ENCODE peak calls at places on chromosomes 3 and 15, in seven cellular contexts. U is sigmoid colon, A is HL-60, Q is pancreas, E is upper lobe of right lung, J is uterus, G is transverse colon. I is an unnamed sample. For H3K27me3, the result is how much of the 10 kb centered on the place peaks cover.

GRCh38 chr3:8576436-8576835 is 68.2 kb downstream of the SSUH2 start:
- DNase-seq in U (no peak), A (no peak), Q (no peak), E (no peak), J (no peak), G (no peak), I (no peak)

GRCh38 chr3:17954801-17955200 is 212.4 kb upstream of the TBC1D5 start:
- DNase-seq in U (no peak), A (no peak), Q (no peak), E (no peak), J (no peak), G (no peak), I (no peak)

GRCh38 chr3:88991496-88991895 is 115.9 kb upstream of the EPHA3 start:
- DNase-seq in U (no peak), A (no peak), Q (no peak), E (no peak), J (no peak), G (no peak), I (no peak)

GRCh38 chr3:157081681-157082210 is 78.2 kb downstream of the CCNL1 start:
- DNase-seq in U (peak), A (peak), Q (peak), E (peak), J (peak), G (peak), I (peak)

GRCh38 chr3:49346797-49347251 is 7.0 kb upstream of the USP4 start:
- DNase-seq in U (no peak), A (no peak), Q (no peak), E (no peak), J (no peak), G (no peak), I (no peak)

GRCh38 chr3:53151870-53152269 is 9.1 kb upstream of the PRKCD start:
- DNase-seq in U (no peak), A (no peak), Q (no peak), E (no peak), J (no peak), G (no peak), I (no peak)

GRCh38 chr3:43696881-43697280 is 6.1 kb downstream of the ABHD5 start:
- DNase-seq in U (no peak), A (no peak), Q (no peak), E (no peak), J (no peak), G (no peak), I (no peak)

GRCh38 chr3:23495507-23495906 is 292.4 kb downstream of the UBE2E2 start:
- DNase-seq in U (no peak), A (no peak), Q (no peak), E (no peak), J (no peak), G (no peak), I (no peak)

GRCh38 chr3:79378064-79378463 is 389.7 kb downstream of the ROBO1 start:
- DNase-seq in U (no peak), A (no peak), Q (no peak), E (no peak), J (no peak), G (no peak), I (no peak)

GRCh38 chr3:193883551-193883950 is 252.4 kb upstream of the HES1 start:
- DNase-seq in U (no peak), A (no peak), Q (no peak), E (no peak), J (no peak), G (no peak), I (no peak)

GRCh38 chr3:127781411-127782001 is 40.8 kb downstream of the MGLL start:
- DNase-seq in U (no peak), A (no peak), Q (no peak), E (no peak), J (no peak), G (no peak), I (peak)

GRCh38 chr15:90989040-90989768 is 5.1 kb downstream of the PRC1 start:
- DNase-seq in U (no peak), A (no peak), Q (no peak), E (no peak), J (no peak), G (no peak), I (no peak)

GRCh38 chr3:167361356-167361755 is 18.7 kb downstream of the ZBBX start:
- DNase-seq in U (no peak), A (no peak), Q (no peak), E (no peak), J (no peak), G (no peak), I (no peak)

GRCh38 chr15:62534996-62535395 is 369.9 kb upstream of the C2CD4B start:
- DNase-seq in U (no peak), A (no peak), Q (no peak), E (no peak), J (no peak), G (no peak), I (no peak)

GRCh38 chr3:17322106-17322793 is 420.2 kb downstream of the TBC1D5 start:
- DNase-seq in U (no peak), A (no peak), Q (no peak), E (no peak), J (no peak), G (no peak), I (no peak)

GRCh38 chr3:65146149-65146548 is 458.3 kb upstream of the ADAMTS9 start:
- DNase-seq in U (no peak), A (no peak), Q (peak), E (no peak), J (no peak), G (no peak), I (no peak)

GRCh38 chr15:99105516-99106341 is 849 bp downstream of the SYNM start:
- DNase-seq in U (peak), A (peak), Q (peak), E (no peak), J (peak), G (peak), I (no peak)

GRCh38 chr15:89591834-89592233 is 16.6 kb downstream of the TICRR start:
- DNase-seq in U (no peak), A (no peak), Q (no peak), E (no peak), J (no peak), G (no peak), I (no peak)

GRCh38 chr3:122969585-122970453 is 57.7 kb downstream of the SEMA5B start:
- DNase-seq in U (no peak), A (no peak), Q (no peak), E (no peak), J (no peak), G (no peak), I (no peak)

GRCh38 chr15:70892912-70893560 is 410 bp downstream of the LRRC49 start:
- DNase-seq in U (no peak), A (no peak), Q (no peak), E (no peak), J (peak), G (peak), I (peak)

GRCh38 chr3:181302960-181303359 is 313.4 kb upstream of the DNAJC19 start:
- DNase-seq in U (no peak), A (no peak), Q (no peak), E (no peak), J (no peak), G (no peak), I (no peak)

GRCh38 chr3:122944671-122945151 is 82.9 kb downstream of the SEMA5B start:
- DNase-seq in U (no peak), A (no peak), Q (no peak), E (no peak), J (no peak), G (no peak), I (no peak)

GRCh38 chr15:46815765-46816164 is 901.5 kb upstream of the SEMA6D start:
- DNase-seq in U (no peak), A (no peak), Q (peak), E (no peak), J (no peak), G (peak), I (no peak)

GRCh38 chr3:66553714-66554113 is 52.9 kb upstream of the LRIG1 start:
- DNase-seq in U (no peak), A (no peak), Q (no peak), E (no peak), J (no peak), G (no peak), I (no peak)

GRCh38 chr15:77481670-77482069 is 61.0 kb downstream of the HMG20A start:
- DNase-seq in U (no peak), A (no peak), Q (no peak), E (no peak), J (no peak), G (no peak), I (no peak)

GRCh38 chr3:16137044-16137443 is 37.4 kb upstream of the GALNT15 start:
- DNase-seq in U (no peak), A (no peak), Q (no peak), E (no peak), J (no peak), G (no peak), I (no peak)

GRCh38 chr15:25783607-25784131 is 79.5 kb downstream of the ATP10A start:
- DNase-seq in U (peak), A (no peak), Q (no peak), E (no peak), J (no peak), G (no peak), I (no peak)
- TF ChIP-seq CTCF in U (no peak), A (no peak), Q (no peak), E (peak), J (no peak), G (peak), I (peak)

DNA sequence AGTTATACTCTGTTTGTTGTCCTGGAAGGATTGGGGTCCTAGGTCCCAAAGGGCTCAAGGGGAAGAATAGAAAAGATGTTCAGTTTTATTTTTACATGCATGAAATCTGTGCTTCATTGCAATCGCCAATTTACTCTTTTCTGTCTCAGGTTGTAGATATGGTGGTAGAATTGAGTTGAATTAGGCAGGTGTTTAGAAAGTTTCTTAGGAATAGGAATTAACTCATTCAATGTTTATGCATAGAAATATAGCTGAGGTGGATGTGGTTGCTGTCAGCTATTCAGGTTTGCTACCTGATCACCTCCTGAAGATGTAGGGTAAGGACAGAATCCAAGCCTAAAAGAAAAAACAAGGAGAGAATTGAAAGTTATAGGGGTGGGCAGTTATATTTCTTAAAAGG is 1.4 kb downstream of the ARPP21 start:
- DNase-seq in U (no peak), A (no peak), Q (no peak), E (no peak), J (no peak), G (no peak), I (no peak)
- H3K27me3 ChIP-seq in U (under half), A (under half), Q (under half), E (under half), J (under half), G (under half), I (under half)

DNA sequence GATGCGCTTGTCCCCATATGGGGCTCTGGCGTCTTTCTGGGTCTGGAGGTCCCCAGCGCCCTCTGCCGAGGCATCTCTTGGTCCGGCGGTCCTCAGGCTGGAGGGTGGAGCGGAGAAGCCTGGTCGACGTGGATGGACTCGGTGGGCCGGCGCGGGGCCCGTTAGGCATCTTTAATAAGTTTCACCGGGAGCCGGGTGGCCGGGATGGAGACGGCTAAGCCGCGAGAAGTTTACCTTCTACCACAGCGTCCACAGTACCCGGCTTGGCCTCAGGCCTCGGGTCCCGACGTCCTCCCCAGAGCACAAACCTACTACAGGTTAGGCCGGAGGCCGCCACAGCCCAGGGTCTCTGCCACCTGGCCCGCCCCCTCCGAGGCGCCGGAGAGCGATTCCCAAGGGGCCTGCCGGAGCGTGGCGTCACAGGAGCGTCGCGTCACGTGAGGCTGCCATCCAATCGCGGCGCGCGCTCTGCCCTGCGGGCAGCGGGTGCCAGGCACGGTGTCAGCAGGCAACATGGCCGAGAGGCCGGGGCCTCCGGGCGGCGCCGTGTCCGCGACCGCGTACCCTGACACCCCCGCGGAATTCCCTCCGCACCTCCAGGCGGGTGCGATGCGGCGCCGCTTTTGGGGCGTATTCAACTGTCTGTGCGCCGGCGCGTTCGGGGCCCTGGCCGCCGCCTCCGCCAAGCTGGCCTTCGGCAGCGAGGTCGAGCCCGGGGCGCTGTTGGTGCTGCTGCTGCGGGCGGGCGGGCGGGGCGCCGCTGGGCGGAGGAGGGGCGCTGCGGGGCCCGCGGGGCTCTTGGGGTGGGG is at the start of gene TMEM42:
- DNase-seq in U (peak), A (peak), Q (peak), E (peak), J (peak), G (peak), I (peak)
- TF ChIP-seq CTCF in U (no peak), A (no peak), Q (no peak), E (no peak), J (peak), G (peak), I (peak)

DNA sequence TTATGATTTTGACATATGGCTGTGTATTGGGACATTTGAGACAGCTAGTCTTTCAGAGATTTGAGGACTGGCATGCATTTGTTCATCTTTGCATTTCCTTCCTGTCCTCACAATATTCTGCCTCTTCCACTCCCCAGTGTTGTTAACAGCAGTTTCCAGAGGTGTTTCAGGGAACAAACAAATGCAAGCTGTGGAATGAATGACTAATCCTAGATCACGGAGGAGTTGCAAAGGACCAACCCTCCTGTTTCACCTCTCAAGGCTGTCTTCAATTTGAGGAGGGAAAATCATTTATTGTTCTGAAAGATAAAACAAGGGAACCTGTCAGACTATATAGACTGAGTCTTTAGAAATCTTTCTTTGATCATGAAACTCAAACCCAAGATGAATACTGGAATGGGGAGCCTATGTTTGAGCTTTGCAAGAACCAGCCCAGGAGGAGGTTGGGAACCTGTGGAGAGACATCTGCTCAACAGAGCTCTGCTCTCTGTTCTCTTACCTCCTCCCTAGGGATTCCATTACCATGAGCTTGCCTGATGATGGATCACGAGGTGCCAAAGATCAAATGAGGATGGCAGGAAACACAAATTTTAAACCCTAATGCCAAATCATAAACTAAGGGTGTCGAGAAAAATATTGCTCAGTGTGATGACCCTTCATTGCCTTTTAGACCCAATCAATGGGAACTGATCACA is 68.5 kb downstream of the SLC7A14 start:
- DNase-seq in U (no peak), A (no peak), Q (no peak), E (no peak), J (no peak), G (no peak), I (no peak)
- H3K27me3 ChIP-seq in U (under half), A (under half), Q (under half), E (under half), J (under half), G (under half), I (under half)

GRCh38 chr3:140859592-140860336 is 81.9 kb upstream of the SLC25A36 start:
- DNase-seq in U (no peak), A (no peak), Q (no peak), E (no peak), J (no peak), G (no peak), I (no peak)

GRCh38 chr3:140857993-140858392 is 83.6 kb upstream of the SLC25A36 start:
- DNase-seq in U (no peak), A (no peak), Q (no peak), E (no peak), J (no peak), G (no peak), I (no peak)

DNA sequence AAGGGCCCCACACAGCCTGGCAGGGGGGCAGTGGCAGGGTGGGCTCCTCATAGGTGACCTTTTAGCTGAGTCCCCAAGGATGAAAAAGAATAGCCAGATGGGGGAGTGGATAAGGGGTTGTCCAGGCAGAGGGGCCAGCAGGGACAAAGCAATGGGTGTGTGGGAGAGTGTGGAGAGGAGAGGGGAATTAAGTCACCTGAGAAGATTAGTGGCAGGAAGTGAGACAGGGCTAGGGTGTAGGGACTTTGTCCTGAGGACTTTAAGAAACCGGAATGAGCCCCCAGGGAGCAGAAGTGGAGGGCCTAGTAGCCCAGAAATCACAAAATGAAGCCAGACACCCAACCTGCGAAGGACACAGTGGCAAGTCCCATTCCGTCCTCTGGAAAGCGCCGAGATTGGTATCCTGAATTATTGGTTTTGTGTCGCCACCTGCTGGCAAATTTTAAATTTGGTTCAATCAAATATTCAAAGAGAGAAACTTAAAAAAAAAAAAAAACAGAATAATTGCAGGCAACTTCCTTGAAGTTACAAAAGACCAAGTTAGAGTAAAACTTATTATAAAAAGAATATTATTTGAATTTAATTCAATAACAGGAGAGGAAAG is 78.1 kb upstream of the SLC25A36 start:
- DNase-seq in U (no peak), A (no peak), Q (peak), E (no peak), J (peak), G (peak), I (peak)
- TF ChIP-seq CTCF in U (no peak), A (no peak), Q (peak), E (peak), J (peak), G (peak), I (peak)

GRCh38 chr15:31486906-31487695 is 160.5 kb downstream of the KLF13 start:
- DNase-seq in U (no peak), A (no peak), Q (no peak), E (peak), J (no peak), G (no peak), I (no peak)

GRCh38 chr15:31487811-31488436 is 161.3 kb downstream of the KLF13 start:
- DNase-seq in U (no peak), A (no peak), Q (peak), E (peak), J (no peak), G (no peak), I (no peak)

GRCh38 chr15:31485911-31486461 is 159.4 kb downstream of the KLF13 start:
- DNase-seq in U (no peak), A (no peak), Q (no peak), E (peak), J (peak), G (no peak), I (no peak)

GRCh38 chr15:31485431-31485830 is 158.8 kb downstream of the KLF13 start:
- DNase-seq in U (no peak), A (no peak), Q (no peak), E (no peak), J (peak), G (no peak), I (no peak)

DNA sequence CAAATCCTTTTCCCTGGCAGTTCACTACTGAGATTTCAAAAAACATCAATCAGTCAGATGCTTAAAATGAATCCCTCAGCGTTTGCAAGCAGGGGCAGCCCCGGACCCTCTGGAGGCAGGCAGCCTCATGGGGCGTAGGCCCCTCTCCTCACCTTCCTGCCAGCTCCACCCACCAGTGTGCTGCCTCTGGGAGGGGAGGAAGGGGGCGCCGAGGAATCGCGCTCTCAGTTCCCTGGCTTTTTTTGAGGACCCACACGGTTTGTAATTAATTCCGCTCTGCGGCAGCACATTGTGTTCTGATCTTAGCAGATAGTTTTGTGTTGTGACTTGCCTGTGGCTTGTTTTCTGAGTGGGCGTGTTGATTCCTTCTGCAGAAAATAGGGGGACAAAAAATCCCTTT is 159.9 kb downstream of the KLF13 start:
- DNase-seq in U (no peak), A (no peak), Q (no peak), E (peak), J (no peak), G (no peak), I (no peak)
- H3K27me3 ChIP-seq in U (under half), A (under half), Q (under half), E (under half), J (under half), G (under half), I (under half)